ENCODE peak calls at places on chromosome 2, in seven cellular contexts. Y is sigmoid colon, U is B cell, D is keratinocyte, T is PC-3, X is GM23338, P is bronchial epithelial cell. B is an unnamed sample.

GRCh38 chr2:235008584-235009044 is 56.8 kb downstream of the SH3BP4 start:
- DNase-seq in Y (no peak), T (peak), U (no peak), P (peak), D (no peak), X (no peak), B (no peak)

GRCh38 chr2:68931799-68932198 is 20.9 kb downstream of the GKN2 start:
- DNase-seq in Y (no peak), X (no peak), T (no peak), P (no peak), D (no peak), U (no peak), B (no peak)

GRCh38 chr2:108935231-108935863 is 53.7 kb downstream of the EDAR start:
- DNase-seq in U (no peak), P (no peak), T (no peak), D (no peak), Y (no peak), X (peak), B (no peak)

GRCh38 chr2:46503686-46504085 is 24.3 kb downstream of the TMEM247 start:
- DNase-seq in Y (no peak), X (no peak), P (no peak), U (no peak), D (no peak), T (no peak), B (no peak)

GRCh38 chr2:18379869-18380268 is 180.6 kb downstream of the RDH14 start:
- DNase-seq in X (peak), Y (no peak), D (no peak), T (no peak), P (no peak), U (no peak), B (no peak)

GRCh38 chr2:196696423-196697073 is 57.0 kb downstream of the CCDC150 start:
- DNase-seq in Y (no peak), P (peak), U (no peak), T (peak), X (peak), D (peak), B (peak)

GRCh38 chr2:109045505-109045904 is 56.5 kb upstream of the EDAR start:
- DNase-seq in U (no peak), X (no peak), T (peak), P (no peak), Y (no peak), D (no peak), B (no peak)

GRCh38 chr2:151525872-151526271 is 116.2 kb downstream of the RIF1 start:
- DNase-seq in T (no peak), Y (no peak), U (peak), P (no peak), D (no peak), X (no peak), B (no peak)

GRCh38 chr2:32938934-32939333 is 7.8 kb upstream of the LTBP1 start:
- DNase-seq in P (no peak), D (no peak), Y (no peak), T (no peak), U (no peak), X (no peak), B (no peak)

GRCh38 chr2:12302140-12302539 is 414.6 kb upstream of the TRIB2 start:
- DNase-seq in D (no peak), Y (no peak), P (no peak), T (no peak), U (no peak), X (no peak), B (no peak)

GRCh38 chr2:120066708-120067547 is 54.1 kb downstream of the EPB41L5 start:
- DNase-seq in X (no peak), T (peak), P (peak), D (no peak), Y (no peak), U (no peak), B (no peak)

GRCh38 chr2:45024600-45025291 is 15.5 kb upstream of the SIX2 start:
- DNase-seq in P (peak), U (no peak), T (peak), X (peak), D (peak), Y (no peak), B (peak)

GRCh38 chr2:42764096-42764495 is at the start of gene OXER1:
- DNase-seq in Y (peak), T (no peak), X (no peak), U (no peak), D (no peak), P (no peak), B (no peak)

GRCh38 chr2:108911807-108912628 is 77.0 kb downstream of the EDAR start:
- DNase-seq in U (no peak), X (no peak), D (no peak), T (no peak), P (no peak), Y (peak), B (no peak)

GRCh38 chr2:216426938-216427337 is 14.7 kb downstream of the SMARCAL1 start:
- DNase-seq in D (no peak), T (peak), U (no peak), Y (no peak), X (no peak), P (peak), B (peak)

GRCh38 chr2:241666627-241667400 is 19.8 kb downstream of the DTYMK start:
- DNase-seq in Y (no peak), T (no peak), P (no peak), X (peak), U (no peak), D (no peak), B (no peak)

GRCh38 chr2:133886735-133887675 is 318.7 kb upstream of the NCKAP5 start:
- DNase-seq in U (peak), P (peak), D (peak), T (peak), X (peak), Y (peak), B (peak)

GRCh38 chr2:239533917-239534316 is 133.1 kb upstream of the HDAC4 start:
- DNase-seq in Y (no peak), T (no peak), U (no peak), D (no peak), P (no peak), X (no peak), B (peak)

GRCh38 chr2:144198116-144198515 is 321.8 kb downstream of the ZEB2 start:
- DNase-seq in D (peak), P (peak), X (peak), Y (no peak), U (no peak), T (peak), B (peak)

GRCh38 chr2:62292190-62292589 is 96.3 kb downstream of the B3GNT2 start:
- DNase-seq in T (no peak), P (peak), U (no peak), D (no peak), Y (no peak), X (no peak), B (no peak)

GRCh38 chr2:38444247-38444646 is 67.2 kb upstream of the ATL2 start:
- DNase-seq in T (peak), P (peak), Y (no peak), D (peak), X (peak), U (no peak), B (peak)

GRCh38 chr2:199018826-199019225 is 438.9 kb downstream of the SATB2 start:
- DNase-seq in D (no peak), X (no peak), Y (no peak), T (no peak), U (no peak), P (no peak), B (peak)

GRCh38 chr2:96138146-96139145 is at the start of gene ASTL:
- DNase-seq in Y (no peak), T (peak), D (no peak), P (peak), U (peak), X (peak), B (peak)

GRCh38 chr2:240391111-240392051 is 44.1 kb upstream of the GPC1 start:
- DNase-seq in U (peak), D (no peak), X (no peak), P (no peak), T (no peak), Y (peak), B (no peak)

DNA sequence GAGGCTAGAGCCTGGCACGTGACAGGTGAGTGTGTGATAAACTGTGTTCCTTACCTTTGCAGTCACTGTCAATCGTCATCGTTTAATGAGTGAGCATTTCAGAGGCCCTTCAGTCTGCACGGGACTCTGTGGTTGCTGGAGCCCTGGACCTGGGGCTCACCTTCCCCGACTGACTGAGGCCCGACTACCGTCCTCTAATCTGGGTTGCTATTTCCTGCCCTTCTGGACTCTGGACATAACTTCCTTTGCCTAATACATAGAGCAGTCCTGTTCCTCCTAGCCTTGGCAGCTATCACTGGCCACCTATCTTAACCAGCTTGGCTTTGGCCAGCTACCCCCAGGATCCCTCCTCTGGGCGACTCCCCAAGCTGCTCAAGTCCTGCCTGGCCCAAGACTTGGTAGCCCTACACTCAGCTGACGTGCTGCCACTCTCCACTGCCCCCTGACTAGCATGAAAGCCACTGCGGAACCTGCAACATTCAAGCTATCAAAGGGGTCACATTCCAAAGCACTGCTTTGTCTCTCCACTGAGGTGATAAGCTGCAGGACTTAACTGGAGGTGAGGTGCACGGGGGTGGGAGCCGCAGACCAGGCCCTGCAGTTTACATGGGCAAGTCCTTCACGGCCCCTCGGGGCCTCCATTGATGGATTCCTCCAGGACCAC is 11.1 kb upstream of the RAB17 start:
- DNase-seq in Y (no peak), T (no peak), U (no peak), D (no peak), P (no peak), X (peak), B (no peak)
- TF ChIP-seq CTCF in Y (no peak), T (peak), U (no peak), D (no peak), P (no peak), X (peak), B (no peak)

GRCh38 chr2:237090906-237091305 is 5.2 kb downstream of the COPS8 start:
- DNase-seq in U (no peak), T (no peak), Y (no peak), P (no peak), D (no peak), X (no peak), B (peak)

GRCh38 chr2:237096201-237096600 is 10.5 kb downstream of the COPS8 start:
- DNase-seq in P (no peak), Y (no peak), T (no peak), U (no peak), X (no peak), D (no peak), B (no peak)

GRCh38 chr2:237092506-237092905 is 6.8 kb downstream of the COPS8 start:
- DNase-seq in Y (no peak), U (no peak), T (no peak), D (no peak), X (no peak), P (no peak), B (no peak)

GRCh38 chr2:237091779-237092436 is 6.2 kb downstream of the COPS8 start:
- DNase-seq in Y (peak), T (no peak), D (no peak), U (no peak), X (no peak), P (peak), B (peak)

DNA sequence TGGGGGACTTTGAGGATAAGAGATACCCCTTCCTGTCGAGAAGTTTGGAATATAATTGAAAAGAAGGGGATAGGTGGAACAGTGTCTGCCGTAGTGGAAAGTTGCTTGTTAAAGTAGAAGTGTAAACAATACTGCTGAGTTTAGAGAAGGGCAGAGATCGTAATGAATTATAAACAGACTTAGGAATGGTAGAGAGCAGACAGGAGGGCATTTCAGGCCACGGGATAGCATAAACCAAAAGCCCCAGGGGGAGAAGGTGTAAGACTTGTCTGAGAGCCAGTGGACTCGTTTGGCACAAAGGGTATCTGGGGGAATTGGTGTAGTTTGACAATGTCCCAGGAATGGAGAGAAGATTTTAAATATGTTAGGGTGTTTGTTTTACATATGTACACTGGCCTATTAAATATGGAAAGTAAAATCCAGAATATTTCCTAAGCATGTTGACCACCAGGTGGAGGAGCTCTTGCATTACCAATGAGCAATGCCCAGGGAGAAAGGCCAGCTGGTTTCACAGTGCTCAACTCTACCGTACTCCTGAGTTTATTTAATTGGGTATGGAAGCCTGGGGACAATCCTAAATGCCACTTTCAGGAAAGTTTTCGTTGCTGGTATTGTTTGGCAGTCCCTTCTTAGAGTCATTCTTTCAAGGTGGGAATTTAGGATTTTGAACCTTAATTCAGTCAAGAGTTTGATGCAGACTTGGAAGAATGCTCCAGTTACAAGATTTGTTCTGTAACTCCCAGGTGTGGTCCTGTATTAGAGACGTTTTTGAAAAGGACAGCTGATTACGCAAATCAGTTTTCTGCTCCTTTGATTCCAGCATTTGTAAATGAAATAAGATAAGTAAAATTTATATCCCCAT is 7.5 kb downstream of the COPS8 start:
- DNase-seq in U (no peak), D (no peak), P (peak), X (peak), Y (peak), T (peak), B (peak)
- TF ChIP-seq CTCF in U (no peak), D (peak), P (peak), X (peak), Y (peak), T (peak), B (peak)

DNA sequence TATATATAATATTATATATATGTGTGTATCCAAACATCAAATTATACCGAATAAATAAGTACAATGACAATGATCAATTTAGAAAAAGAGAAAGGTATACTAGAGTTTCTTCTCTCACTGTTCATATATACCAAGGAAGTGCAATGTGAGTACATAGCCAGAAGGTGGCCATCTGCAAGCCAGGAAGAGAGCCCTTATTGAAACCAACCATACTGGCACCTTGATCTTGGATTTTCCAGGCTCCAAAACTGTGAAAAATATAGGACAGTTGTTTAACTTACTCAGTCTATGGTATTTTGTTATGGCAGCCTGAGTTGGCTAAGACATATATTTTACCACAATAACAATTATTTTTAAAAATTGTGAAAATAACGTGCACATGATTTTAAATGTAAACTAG is 1490.2 kb upstream of the SLC39A10 start:
- DNase-seq in P (peak), T (peak), X (peak), U (no peak), D (no peak), Y (no peak), B (no peak)
- TF ChIP-seq CTCF in P (peak), T (peak), X (peak), U (peak), D (peak), Y (peak), B (peak)

GRCh38 chr2:101793277-101793969 is 95.9 kb downstream of the MAP4K4 start:
- DNase-seq in U (no peak), P (no peak), Y (no peak), T (no peak), D (no peak), X (peak), B (peak)
- TF ChIP-seq CTCF in U (no peak), P (no peak), Y (no peak), T (peak), D (peak), X (peak), B (peak)

DNA sequence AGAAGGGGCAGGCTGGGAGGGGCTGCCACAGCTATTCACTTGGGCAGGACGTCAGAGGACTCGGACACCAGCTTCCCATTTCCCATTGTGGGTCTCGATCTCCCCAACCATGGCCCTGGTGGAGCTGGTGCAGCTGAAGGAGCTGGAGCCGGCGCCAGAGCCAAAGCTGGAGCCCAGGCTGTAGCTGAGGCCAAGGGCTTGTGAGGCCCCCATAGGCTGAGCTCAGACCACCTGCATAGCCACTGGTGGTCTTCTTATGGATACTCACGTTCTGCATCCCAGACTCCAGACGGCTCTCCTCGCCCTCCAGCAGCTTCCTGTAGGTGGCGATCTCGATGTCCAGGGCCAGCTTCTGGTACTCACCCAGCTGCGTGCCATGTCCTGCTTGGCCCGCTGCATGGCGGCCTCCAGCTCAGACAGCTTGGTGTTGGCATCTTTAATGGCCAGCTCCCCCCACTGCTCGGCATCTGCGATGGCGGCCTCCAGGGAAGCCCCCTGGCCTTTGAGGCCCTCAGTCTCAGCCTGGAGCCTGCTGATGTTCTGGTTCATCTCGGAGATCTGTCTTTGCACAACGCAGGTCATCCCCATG is 6.0 kb upstream of the CDK5R2 start:
- DNase-seq in D (no peak), X (peak), U (no peak), Y (no peak), T (no peak), P (no peak), B (no peak)
- TF ChIP-seq CTCF in D (peak), X (peak), U (no peak), Y (no peak), T (no peak), P (peak), B (no peak)

DNA sequence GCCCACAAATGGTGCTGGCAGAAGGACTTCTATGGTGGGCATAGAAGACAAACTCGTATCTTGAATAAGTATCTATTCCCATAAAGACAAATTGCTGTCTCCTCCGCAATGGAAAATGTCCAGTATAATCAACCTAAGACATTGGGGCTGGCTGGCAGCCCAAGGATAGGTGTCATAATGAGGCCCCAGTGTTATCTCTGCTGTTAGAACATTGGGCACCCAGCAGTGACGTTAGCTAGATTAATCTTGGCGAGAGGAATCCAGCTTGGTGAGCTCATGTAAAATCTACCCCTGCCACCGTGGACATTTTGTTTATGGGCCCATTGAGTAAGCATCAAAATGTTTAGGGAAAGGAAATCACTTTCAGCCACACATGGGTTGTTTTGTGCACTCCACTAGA is 48.3 kb upstream of the KDM3A start:
- DNase-seq in X (no peak), U (no peak), T (no peak), D (no peak), P (no peak), Y (no peak), B (no peak)
- TF ChIP-seq CTCF in X (no peak), U (no peak), T (no peak), D (no peak), P (no peak), Y (no peak), B (no peak)

B was measured in foreskin fibroblast.